ENCODE peak calls at places on chromosomes 11 and 22, in five cellular contexts. K is H9, M is IMR-90, T is neuronal stem cell, R is H1. P is an unnamed sample.

GRCh38 chr22:23750374-23750743 is 553 bp downstream of the ZNF70 start:
- DNase-seq in K (no peak), M (no peak), R (no peak), T (no peak), P (peak; percentile 15)

GRCh38 chr11:73204711-73205121 is 13.4 kb upstream of the P2RY2 start:
- DNase-seq in K (peak; percentile 21), R (no peak), M (no peak), T (no peak), P (no peak)

GRCh38 chr11:94031625-94032024 is 10.5 kb downstream of the HEPHL1 start:
- DNase-seq in R (no peak), M (no peak), K (no peak), T (no peak), P (no peak)

GRCh38 chr11:6705905-6706535 is 22.9 kb upstream of the MRPL17 start:
- DNase-seq in R (no peak), T (peak; percentile 41), K (peak; percentile 38), M (peak; percentile 63), P (peak; percentile 79)

GRCh38 chr11:126630488-126630887 is 275.0 kb downstream of the ST3GAL4 start:
- DNase-seq in R (no peak), K (no peak), M (no peak), T (no peak), P (no peak)

GRCh38 chr11:47186076-47186936 is at the start of gene PACSIN3:
- DNase-seq in R (no peak), K (peak; percentile 58), M (peak; percentile 19), T (peak; percentile 40), P (peak; percentile 71)

GRCh38 chr22:27032121-27032761 is 374.9 kb downstream of the MIAT start:
- DNase-seq in K (peak; percentile 82), T (no peak), R (peak; percentile 33), M (no peak), P (no peak)

GRCh38 chr22:33006220-33006954 is 51.8 kb downstream of the SYN3 start:
- DNase-seq in K (no peak), M (no peak), R (no peak), T (no peak), P (no peak)

GRCh38 chr22:41722496-41722895 is 23.2 kb downstream of the MEI1 start:
- DNase-seq in T (no peak), R (no peak), K (no peak), M (no peak), P (no peak)

GRCh38 chr22:35377735-35378134 is 3.2 kb upstream of the HMOX1 start:
- DNase-seq in R (no peak), T (no peak), M (no peak), K (peak; percentile 58), P (no peak)
- H2BK15ac ChIP-seq in R (no peak overlapping the region), T (no peak overlapping the region), M (peak overlapping the region; percentile 23), K (no peak overlapping the region), P (peak overlapping the region; percentile 78)

GRCh38 chr11:10309163-10310093 is 4.6 kb downstream of the ADM start:
- DNase-seq in M (peak; percentile 92), R (no peak), K (peak; percentile 44), T (no peak), P (peak; percentile 87)

GRCh38 chr11:10305964-10306918 is 1.4 kb downstream of the ADM start:
- DNase-seq in R (no peak), M (peak; percentile 32), T (no peak), K (peak; percentile 61), P (peak; percentile 38)

GRCh38 chr11:10307022-10307410 is 2.1 kb downstream of the ADM start:
- DNase-seq in M (no peak), R (no peak), T (no peak), K (no peak), P (no peak)

GRCh38 chr11:10308208-10308954 is 3.5 kb downstream of the ADM start:
- DNase-seq in M (peak; percentile 34), R (no peak), K (no peak), T (no peak), P (peak; percentile 39)

GRCh38 chr11:10307411-10308207 is 2.7 kb downstream of the ADM start:
- DNase-seq in T (peak; percentile 79), M (peak; percentile 94), K (peak; percentile 86), R (no peak), P (peak; percentile 93)
- H2BK120ac ChIP-seq in T (no peak overlapping the region), M (peak overlapping the region; percentile 87), K (no peak overlapping the region), R (no peak overlapping the region), P (peak overlapping the region; percentile 91)

GRCh38 chr11:69141742-69142141 is 14.0 kb upstream of the SMIM38 start:
- DNase-seq in T (no peak), K (no peak), M (peak; percentile 8), R (no peak), P (no peak)

GRCh38 chr11:69138265-69138664 is 17.5 kb upstream of the SMIM38 start:
- DNase-seq in T (no peak), M (peak; percentile 73), R (no peak), K (no peak), P (peak; percentile 54)

GRCh38 chr11:69142894-69143293 is 12.8 kb upstream of the SMIM38 start:
- DNase-seq in T (no peak), M (no peak), R (no peak), K (no peak), P (no peak)

GRCh38 chr11:69137148-69137844 is 18.4 kb upstream of the SMIM38 start:
- DNase-seq in M (no peak), R (no peak), K (no peak), T (no peak), P (no peak)

DNA sequence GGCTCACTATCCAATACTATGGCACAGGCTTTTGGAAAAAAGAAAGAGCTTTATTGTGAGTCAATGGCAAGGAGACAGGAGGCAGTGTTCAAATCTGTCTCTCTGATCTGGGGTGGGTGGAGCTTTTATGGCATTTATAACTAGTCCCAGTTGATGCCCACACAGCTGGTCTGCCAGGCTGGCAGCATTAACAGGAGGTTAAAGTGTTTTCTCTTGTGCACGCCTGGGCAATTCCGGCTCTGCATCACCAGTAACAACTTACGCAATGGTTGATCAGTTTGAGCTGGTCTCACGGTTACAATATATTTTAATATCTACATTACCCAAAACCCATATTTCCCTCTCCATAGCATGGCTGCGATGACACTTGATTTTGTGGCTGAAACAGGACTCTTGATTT is 15.1 kb upstream of the SMIM38 start:
- DNase-seq in R (no peak), K (no peak), T (no peak), M (no peak), P (no peak)
- H2BK15ac ChIP-seq in R (no peak overlapping the region), K (no peak overlapping the region), T (no peak overlapping the region), M (no peak overlapping the region), P (no peak overlapping the region)

DNA sequence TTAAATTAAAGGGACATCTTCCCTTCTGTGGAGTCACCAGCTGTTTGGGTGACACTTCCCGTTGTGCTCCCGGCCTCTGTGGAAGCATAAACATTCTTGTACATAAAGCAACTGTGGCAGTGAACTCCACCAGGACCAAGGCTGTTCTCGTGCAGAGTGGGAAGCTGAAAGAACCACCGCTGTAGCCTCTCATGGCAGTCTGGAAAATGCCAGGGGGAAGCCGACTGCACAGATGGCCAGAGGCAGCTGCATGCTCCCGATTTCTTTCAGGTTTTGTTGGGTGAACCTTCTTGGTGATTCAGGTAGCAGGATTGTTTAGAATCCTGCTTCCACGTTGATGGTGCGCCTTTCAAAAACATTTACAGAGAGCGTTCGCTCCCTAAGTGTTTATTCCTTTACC is 10.4 kb downstream of the UBASH3B start:
- DNase-seq in R (no peak), T (no peak), K (no peak), M (peak; percentile 33), P (peak; percentile 81)
- H2BK120ac ChIP-seq in R (no peak overlapping the region), T (no peak overlapping the region), K (no peak overlapping the region), M (peak overlapping the region; percentile 42), P (no peak overlapping the region)

GRCh38 chr11:122128146-122128545 is 12.1 kb upstream of the BLID start:
- DNase-seq in M (no peak), R (no peak), K (no peak), T (no peak), P (no peak)
- H2BK15ac ChIP-seq in M (no peak overlapping the region), R (no peak overlapping the region), K (no peak overlapping the region), T (no peak overlapping the region), P (no peak overlapping the region)

GRCh38 chr22:50293441-50294318 is 13.8 kb downstream of the PLXNB2 start:
- DNase-seq in K (peak; percentile 82), T (peak; percentile 84), M (peak; percentile 60), R (no peak), P (peak; percentile 69)
- H2BK120ac ChIP-seq in K (no peak overlapping the region), T (peak overlapping the region; percentile 99), M (peak overlapping the region; percentile 92), R (no peak overlapping the region), P (peak overlapping the region; percentile 84)

GRCh38 chr11:44727114-44727372 is 281 bp downstream of the TSPAN18 start:
- DNase-seq in M (no peak), T (no peak), K (no peak), R (no peak), P (no peak)
- H2BK15ac ChIP-seq in M (no peak overlapping the region), T (peak overlapping the region; percentile 87), K (no peak overlapping the region), R (no peak overlapping the region), P (no peak overlapping the region)

GRCh38 chr11:43919852-43920597 is 22.4 kb upstream of the C11orf96 start:
- DNase-seq in T (no peak), M (peak; percentile 87), K (no peak), R (no peak), P (peak; percentile 96)
- H2BK120ac ChIP-seq in T (no peak overlapping the region), M (peak overlapping the region; percentile 14), K (no peak overlapping the region), R (no peak overlapping the region), P (no peak overlapping the region)

DNA sequence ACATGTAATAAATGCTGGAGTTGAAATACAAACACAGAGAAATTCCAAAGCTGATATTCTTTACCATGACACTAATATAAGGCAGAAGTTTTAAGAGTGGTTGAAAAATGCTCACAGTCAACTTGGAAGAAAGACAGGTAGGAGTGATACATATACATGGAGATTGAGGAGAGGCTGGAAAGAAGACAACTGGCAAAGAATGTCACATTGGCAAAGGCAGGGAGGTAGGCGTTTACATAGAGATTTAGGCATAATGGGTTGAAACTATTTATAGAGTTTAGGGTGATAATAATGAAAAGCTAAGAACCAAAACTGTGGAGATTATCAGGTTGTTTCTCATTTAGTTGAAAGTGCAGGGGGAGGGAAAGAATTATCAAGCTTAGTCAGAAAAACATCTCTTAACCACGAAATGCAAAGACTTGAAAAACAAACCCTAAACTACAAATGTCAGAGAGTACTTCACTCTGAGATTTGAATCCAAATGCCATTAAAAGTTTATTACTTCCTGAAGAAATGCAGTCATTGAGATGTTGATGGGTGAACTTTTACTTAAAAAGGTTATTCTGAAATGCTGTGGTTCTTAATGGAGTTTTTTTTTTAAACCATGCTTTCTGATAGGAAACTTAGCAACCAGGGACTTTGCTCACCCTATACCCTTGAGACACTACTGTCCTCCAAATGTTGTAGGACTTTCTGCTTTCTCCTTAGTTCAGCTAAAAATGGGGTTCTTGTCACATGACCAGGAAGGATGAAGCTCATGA is 138.4 kb upstream of the CCDC90B start:
- DNase-seq in K (no peak), T (no peak), R (no peak), M (no peak), P (no peak)
- H2BK15ac ChIP-seq in K (no peak overlapping the region), T (no peak overlapping the region), R (no peak overlapping the region), M (no peak overlapping the region), P (no peak overlapping the region)

DNA sequence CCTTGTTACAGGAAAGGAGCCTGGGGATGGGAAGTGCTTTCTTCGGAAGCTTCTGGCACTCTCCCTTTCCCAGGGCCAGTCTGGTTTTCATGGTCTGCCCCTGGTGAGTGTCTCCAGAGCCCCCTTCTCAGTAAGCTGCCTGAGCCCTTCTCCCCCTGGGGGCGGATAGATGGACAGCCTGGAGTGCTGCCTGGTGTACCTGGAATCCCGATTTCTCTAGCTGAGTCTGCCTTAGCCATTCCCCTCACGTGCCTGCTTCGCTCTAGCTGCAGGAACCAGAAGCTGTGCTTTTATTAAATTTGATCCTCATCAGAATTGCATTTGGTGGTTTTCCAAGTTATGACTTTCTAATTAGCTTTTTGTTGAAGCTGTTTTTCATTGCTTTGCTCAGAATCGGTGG is 152.9 kb upstream of the NAV2 start:
- DNase-seq in M (no peak), R (no peak), K (no peak), T (no peak), P (no peak)
- H2BK120ac ChIP-seq in M (no peak overlapping the region), R (no peak overlapping the region), K (no peak overlapping the region), T (no peak overlapping the region), P (no peak overlapping the region)